ENCODE peak calls at places on chromosomes 5 and 9, in eight cellular contexts. One of them, this sample, is unnamed. For H3K9me3 and H3K4me1, the result is how much of the 10 kb centered on the place peaks cover.

GRCh38 chr9:25864509-25864908 is 186.3 kb upstream of the TUSC1 start:
- DNase-seq in adrenal gland: no peak
- DNase-seq in sigmoid colon: no peak
- DNase-seq in lower lobe of right lung: no peak
- DNase-seq in CD8-positive, alpha-beta T cell: no peak
- DNase-seq in mammary epithelial cell: no peak
- DNase-seq in cardiac muscle cell: peak
- DNase-seq in A549: no peak
- DNase-seq in this sample: no peak

GRCh38 chr9:75891277-75892167 is 1.0 kb downstream of the PCSK5 start:
- DNase-seq in cardiac muscle cell: peak
- DNase-seq in sigmoid colon: peak
- DNase-seq in mammary epithelial cell: peak
- DNase-seq in lower lobe of right lung: peak
- DNase-seq in CD8-positive, alpha-beta T cell: peak
- DNase-seq in adrenal gland: peak
- DNase-seq in A549: peak
- DNase-seq in this sample: peak

GRCh38 chr5:43017438-43017820 is 22.7 kb downstream of the ANXA2R start:
- DNase-seq in sigmoid colon: no peak
- DNase-seq in lower lobe of right lung: no peak
- DNase-seq in CD8-positive, alpha-beta T cell: peak
- DNase-seq in A549: no peak
- DNase-seq in mammary epithelial cell: no peak
- DNase-seq in cardiac muscle cell: peak
- DNase-seq in adrenal gland: no peak
- DNase-seq in this sample: no peak

GRCh38 chr5:180352976-180353225 is 235 bp downstream of the GFPT2 start:
- DNase-seq in mammary epithelial cell: no peak
- DNase-seq in A549: no peak
- DNase-seq in sigmoid colon: peak
- DNase-seq in adrenal gland: no peak
- DNase-seq in lower lobe of right lung: no peak
- DNase-seq in CD8-positive, alpha-beta T cell: no peak
- DNase-seq in cardiac muscle cell: no peak
- DNase-seq in this sample: no peak

GRCh38 chr5:16616536-16617271 is at the start of gene RETREG1:
- DNase-seq in lower lobe of right lung: peak
- DNase-seq in adrenal gland: peak
- DNase-seq in A549: peak
- DNase-seq in mammary epithelial cell: peak
- DNase-seq in CD8-positive, alpha-beta T cell: peak
- DNase-seq in sigmoid colon: peak
- DNase-seq in cardiac muscle cell: peak
- DNase-seq in this sample: peak

GRCh38 chr5:179495906-179496455 is 54.4 kb upstream of the RUFY1 start:
- DNase-seq in sigmoid colon: no peak
- DNase-seq in CD8-positive, alpha-beta T cell: no peak
- DNase-seq in cardiac muscle cell: no peak
- DNase-seq in adrenal gland: no peak
- DNase-seq in lower lobe of right lung: no peak
- DNase-seq in A549: peak
- DNase-seq in mammary epithelial cell: no peak
- DNase-seq in this sample: no peak

GRCh38 chr9:125396799-125397198 is 135.2 kb downstream of the GAPVD1 start:
- DNase-seq in CD8-positive, alpha-beta T cell: no peak
- DNase-seq in lower lobe of right lung: no peak
- DNase-seq in cardiac muscle cell: no peak
- DNase-seq in mammary epithelial cell: no peak
- DNase-seq in adrenal gland: no peak
- DNase-seq in sigmoid colon: no peak
- DNase-seq in A549: no peak
- DNase-seq in this sample: no peak

GRCh38 chr5:138927539-138927938 is 52.4 kb upstream of the LRRTM2 start:
- DNase-seq in CD8-positive, alpha-beta T cell: no peak
- DNase-seq in mammary epithelial cell: no peak
- DNase-seq in sigmoid colon: no peak
- DNase-seq in cardiac muscle cell: no peak
- DNase-seq in adrenal gland: no peak
- DNase-seq in lower lobe of right lung: no peak
- DNase-seq in A549: no peak
- DNase-seq in this sample: no peak

GRCh38 chr5:14439087-14439841 is 142.3 kb upstream of the OTULINL start:
- DNase-seq in cardiac muscle cell: no peak
- DNase-seq in lower lobe of right lung: no peak
- DNase-seq in sigmoid colon: no peak
- DNase-seq in CD8-positive, alpha-beta T cell: no peak
- DNase-seq in mammary epithelial cell: no peak
- DNase-seq in adrenal gland: no peak
- DNase-seq in A549: no peak
- DNase-seq in this sample: no peak

GRCh38 chr5:76960004-76960625 is 7.3 kb downstream of the CRHBP start:
- DNase-seq in sigmoid colon: no peak
- DNase-seq in cardiac muscle cell: peak
- DNase-seq in CD8-positive, alpha-beta T cell: no peak
- DNase-seq in lower lobe of right lung: no peak
- DNase-seq in adrenal gland: no peak
- DNase-seq in mammary epithelial cell: peak
- DNase-seq in A549: no peak
- DNase-seq in this sample: no peak

GRCh38 chr5:148794729-148795590 is 31.5 kb upstream of the ADRB2 start:
- DNase-seq in CD8-positive, alpha-beta T cell: no peak
- DNase-seq in cardiac muscle cell: no peak
- DNase-seq in adrenal gland: no peak
- DNase-seq in A549: no peak
- DNase-seq in lower lobe of right lung: no peak
- DNase-seq in sigmoid colon: no peak
- DNase-seq in mammary epithelial cell: peak
- DNase-seq in this sample: no peak

GRCh38 chr5:148791696-148792095 is 34.7 kb upstream of the ADRB2 start:
- DNase-seq in adrenal gland: no peak
- DNase-seq in cardiac muscle cell: no peak
- DNase-seq in mammary epithelial cell: peak
- DNase-seq in lower lobe of right lung: no peak
- DNase-seq in A549: no peak
- DNase-seq in sigmoid colon: no peak
- DNase-seq in CD8-positive, alpha-beta T cell: no peak
- DNase-seq in this sample: no peak

GRCh38 chr5:148792649-148793048 is 33.8 kb upstream of the ADRB2 start:
- DNase-seq in CD8-positive, alpha-beta T cell: no peak
- DNase-seq in cardiac muscle cell: no peak
- DNase-seq in sigmoid colon: no peak
- DNase-seq in adrenal gland: no peak
- DNase-seq in mammary epithelial cell: no peak
- DNase-seq in lower lobe of right lung: no peak
- DNase-seq in A549: no peak
- DNase-seq in this sample: no peak

GRCh38 chr5:148796931-148797330 is 29.5 kb upstream of the ADRB2 start:
- DNase-seq in cardiac muscle cell: no peak
- DNase-seq in CD8-positive, alpha-beta T cell: no peak
- DNase-seq in lower lobe of right lung: no peak
- DNase-seq in sigmoid colon: no peak
- DNase-seq in adrenal gland: no peak
- DNase-seq in A549: no peak
- DNase-seq in mammary epithelial cell: peak
- DNase-seq in this sample: no peak

DNA sequence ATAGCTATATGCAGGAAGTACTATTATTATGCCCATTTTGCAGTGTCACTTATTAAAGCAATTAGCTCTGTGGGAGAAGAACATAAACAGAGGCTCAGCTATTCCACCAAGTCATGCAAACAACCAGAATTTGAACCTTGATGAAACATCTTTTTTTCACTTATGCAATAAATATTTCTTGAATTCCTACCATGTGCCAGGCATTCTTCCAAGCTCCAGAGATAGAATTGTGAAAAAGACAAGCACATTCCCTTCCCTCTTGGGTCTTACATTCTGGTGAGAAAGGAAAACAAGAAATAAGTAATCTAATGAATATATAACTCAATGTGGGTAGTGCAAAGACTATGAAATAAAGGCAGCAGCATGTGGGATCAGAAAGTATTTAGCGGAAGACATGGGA is 32.1 kb upstream of the ADRB2 start:
- DNase-seq in adrenal gland: no peak
- DNase-seq in cardiac muscle cell: peak
- DNase-seq in lower lobe of right lung: no peak
- DNase-seq in A549: no peak
- DNase-seq in sigmoid colon: no peak
- DNase-seq in CD8-positive, alpha-beta T cell: no peak
- DNase-seq in mammary epithelial cell: no peak
- DNase-seq in this sample: no peak
- H3K27ac ChIP-seq in adrenal gland: no peak
- H3K27ac ChIP-seq in cardiac muscle cell: no peak
- H3K27ac ChIP-seq in lower lobe of right lung: no peak
- H3K27ac ChIP-seq in A549: no peak
- H3K27ac ChIP-seq in sigmoid colon: no peak
- H3K27ac ChIP-seq in CD8-positive, alpha-beta T cell: no peak
- H3K27ac ChIP-seq in mammary epithelial cell: no peak
- H3K27ac ChIP-seq in this sample: no peak

GRCh38 chr9:133056533-133056932 is 5.2 kb upstream of the CEL start:
- DNase-seq in lower lobe of right lung: no peak
- DNase-seq in mammary epithelial cell: no peak
- DNase-seq in sigmoid colon: no peak
- DNase-seq in adrenal gland: no peak
- DNase-seq in CD8-positive, alpha-beta T cell: no peak
- DNase-seq in cardiac muscle cell: no peak
- DNase-seq in A549: no peak
- DNase-seq in this sample: no peak
- H3K9me3 ChIP-seq in lower lobe of right lung: under half
- H3K9me3 ChIP-seq in mammary epithelial cell: under half
- H3K9me3 ChIP-seq in sigmoid colon: under half
- H3K9me3 ChIP-seq in adrenal gland: under half
- H3K9me3 ChIP-seq in CD8-positive, alpha-beta T cell: under half
- H3K9me3 ChIP-seq in cardiac muscle cell: under half
- H3K9me3 ChIP-seq in A549: under half
- H3K9me3 ChIP-seq in this sample: under half

DNA sequence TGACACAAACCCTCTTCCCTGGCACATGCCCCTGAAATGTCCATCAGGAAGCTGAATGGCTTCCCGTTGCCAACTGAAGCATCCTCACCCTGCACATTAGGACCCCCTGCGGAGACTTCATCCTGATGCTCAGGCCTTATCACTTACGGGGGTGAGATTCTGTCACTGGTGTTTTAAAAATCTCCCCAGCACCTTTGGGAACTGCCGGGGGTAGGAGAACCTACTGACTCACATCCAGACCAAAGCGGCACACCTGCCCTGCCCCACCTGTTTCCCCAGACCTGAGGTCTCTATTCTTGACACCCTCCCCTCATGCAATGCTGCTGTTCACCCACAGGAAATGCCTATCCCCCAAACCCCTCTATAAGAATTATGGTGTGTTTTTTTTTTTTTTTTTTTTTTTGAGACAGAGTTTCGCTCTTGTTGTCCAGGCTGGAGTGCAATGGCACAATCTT is 20.8 kb downstream of the TRAF1 start:
- DNase-seq in lower lobe of right lung: no peak
- DNase-seq in adrenal gland: no peak
- DNase-seq in mammary epithelial cell: no peak
- DNase-seq in sigmoid colon: no peak
- DNase-seq in CD8-positive, alpha-beta T cell: peak
- DNase-seq in A549: no peak
- DNase-seq in cardiac muscle cell: no peak
- DNase-seq in this sample: no peak
- H3K4me1 ChIP-seq in lower lobe of right lung: under half
- H3K4me1 ChIP-seq in adrenal gland: under half
- H3K4me1 ChIP-seq in mammary epithelial cell: under half
- H3K4me1 ChIP-seq in sigmoid colon: under half
- H3K4me1 ChIP-seq in CD8-positive, alpha-beta T cell: half or more
- H3K4me1 ChIP-seq in A549: under half
- H3K4me1 ChIP-seq in cardiac muscle cell: under half
- H3K4me1 ChIP-seq in this sample: under half

DNA sequence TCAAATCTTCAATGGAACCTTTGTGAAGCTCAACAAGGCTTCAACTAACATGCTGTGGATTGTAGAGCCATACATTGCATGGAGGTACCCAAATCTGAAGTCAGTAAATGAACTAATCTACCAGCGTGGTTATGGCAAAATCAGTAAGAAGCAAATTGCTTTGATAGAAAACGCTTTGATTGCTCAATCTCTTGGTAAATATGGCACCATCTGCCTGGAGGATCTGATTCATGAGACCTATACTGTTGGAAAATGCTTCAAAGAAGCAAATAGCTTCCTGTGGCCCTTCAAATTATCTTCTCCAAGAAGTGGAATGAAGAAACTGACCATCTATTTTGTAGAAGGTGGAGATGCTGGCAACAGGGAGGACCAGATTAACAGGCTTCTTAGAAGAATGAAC is 54.7 kb upstream of the TTC39B start:
- DNase-seq in mammary epithelial cell: no peak
- DNase-seq in A549: no peak
- DNase-seq in cardiac muscle cell: no peak
- DNase-seq in lower lobe of right lung: no peak
- DNase-seq in sigmoid colon: no peak
- DNase-seq in CD8-positive, alpha-beta T cell: no peak
- DNase-seq in adrenal gland: no peak
- DNase-seq in this sample: no peak
- H3K27ac ChIP-seq in mammary epithelial cell: no peak
- H3K27ac ChIP-seq in A549: no peak
- H3K27ac ChIP-seq in cardiac muscle cell: no peak
- H3K27ac ChIP-seq in lower lobe of right lung: no peak
- H3K27ac ChIP-seq in sigmoid colon: no peak
- H3K27ac ChIP-seq in CD8-positive, alpha-beta T cell: no peak
- H3K27ac ChIP-seq in adrenal gland: no peak
- H3K27ac ChIP-seq in this sample: no peak

GRCh38 chr9:40911647-40912046 is 216.8 kb downstream of the FOXD4L6 start:
- DNase-seq in mammary epithelial cell: no peak
- DNase-seq in sigmoid colon: no peak
- DNase-seq in A549: no peak
- DNase-seq in lower lobe of right lung: no peak
- DNase-seq in CD8-positive, alpha-beta T cell: no peak
- DNase-seq in cardiac muscle cell: no peak
- DNase-seq in adrenal gland: no peak
- DNase-seq in this sample: no peak

GRCh38 chr9:40913928-40914673 is 214.4 kb downstream of the FOXD4L6 start:
- DNase-seq in A549: no peak
- DNase-seq in cardiac muscle cell: no peak
- DNase-seq in CD8-positive, alpha-beta T cell: no peak
- DNase-seq in lower lobe of right lung: no peak
- DNase-seq in sigmoid colon: no peak
- DNase-seq in mammary epithelial cell: no peak
- DNase-seq in adrenal gland: no peak
- DNase-seq in this sample: no peak

GRCh38 chr9:40913096-40913719 is 215.3 kb downstream of the FOXD4L6 start:
- DNase-seq in CD8-positive, alpha-beta T cell: no peak
- DNase-seq in sigmoid colon: no peak
- DNase-seq in adrenal gland: no peak
- DNase-seq in cardiac muscle cell: no peak
- DNase-seq in lower lobe of right lung: no peak
- DNase-seq in mammary epithelial cell: no peak
- DNase-seq in A549: no peak
- DNase-seq in this sample: no peak

GRCh38 chr9:40907657-40908624 is 220.5 kb downstream of the FOXD4L6 start:
- DNase-seq in sigmoid colon: no peak
- DNase-seq in cardiac muscle cell: no peak
- DNase-seq in mammary epithelial cell: no peak
- DNase-seq in lower lobe of right lung: no peak
- DNase-seq in CD8-positive, alpha-beta T cell: no peak
- DNase-seq in A549: no peak
- DNase-seq in adrenal gland: no peak
- DNase-seq in this sample: no peak

DNA sequence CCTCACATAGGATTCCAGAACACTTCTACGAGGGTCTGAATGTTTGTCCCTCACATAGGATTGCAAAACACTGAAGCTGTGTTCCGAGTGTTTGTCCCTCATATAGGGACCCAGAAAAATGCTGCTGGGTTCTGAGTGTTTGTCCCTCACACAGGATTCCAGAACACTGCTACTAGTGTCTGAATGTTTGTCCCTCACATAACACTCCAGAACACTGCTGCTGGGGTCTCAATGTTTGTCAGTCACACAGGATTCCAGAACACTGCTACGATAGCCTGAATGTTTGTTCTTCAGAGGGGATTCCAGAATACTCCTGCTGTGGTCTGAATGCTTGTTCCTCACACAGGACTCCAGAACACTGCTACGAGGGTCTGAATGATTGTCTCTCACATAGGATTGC is 218.7 kb downstream of the FOXD4L6 start:
- DNase-seq in sigmoid colon: no peak
- DNase-seq in cardiac muscle cell: no peak
- DNase-seq in lower lobe of right lung: no peak
- DNase-seq in A549: no peak
- DNase-seq in adrenal gland: no peak
- DNase-seq in mammary epithelial cell: no peak
- DNase-seq in CD8-positive, alpha-beta T cell: no peak
- DNase-seq in this sample: no peak
- H3K9me3 ChIP-seq in sigmoid colon: half or more
- H3K9me3 ChIP-seq in cardiac muscle cell: under half
- H3K9me3 ChIP-seq in lower lobe of right lung: half or more
- H3K9me3 ChIP-seq in A549: half or more
- H3K9me3 ChIP-seq in adrenal gland: under half
- H3K9me3 ChIP-seq in mammary epithelial cell: under half
- H3K9me3 ChIP-seq in CD8-positive, alpha-beta T cell: half or more
- H3K9me3 ChIP-seq in this sample: under half